ENCODE peak calls at places on chromosome 14, in six cellular contexts. One of them, this sample, is unnamed.

GRCh38 chr14:99349721-99350495 is 77.9 kb upstream of the BCL11B start:
- DNase-seq in A549: no peak
- DNase-seq in sigmoid colon: no peak
- DNase-seq in mucosa of descending colon: no peak
- DNase-seq in thoracic aorta: no peak
- DNase-seq in tibial artery: no peak
- DNase-seq in this sample: no peak

GRCh38 chr14:68520637-68521556 is 272.0 kb downstream of the ZFP36L1 start:
- DNase-seq in mucosa of descending colon: peak; percentile 43
- DNase-seq in A549: peak; percentile 62
- DNase-seq in sigmoid colon: no peak
- DNase-seq in thoracic aorta: no peak
- DNase-seq in tibial artery: no peak
- DNase-seq in this sample: no peak

GRCh38 chr14:92439551-92440344 is 73.8 kb upstream of the RIN3 start:
- DNase-seq in sigmoid colon: no peak
- DNase-seq in tibial artery: no peak
- DNase-seq in A549: no peak
- DNase-seq in thoracic aorta: no peak
- DNase-seq in mucosa of descending colon: no peak
- DNase-seq in this sample: peak; percentile 72

GRCh38 chr14:95462491-95462890 is 54.0 kb downstream of the SYNE3 start:
- DNase-seq in thoracic aorta: no peak
- DNase-seq in sigmoid colon: no peak
- DNase-seq in mucosa of descending colon: no peak
- DNase-seq in tibial artery: no peak
- DNase-seq in A549: no peak
- DNase-seq in this sample: no peak

GRCh38 chr14:104545151-104545931 is 34.2 kb upstream of the C14orf180 start:
- DNase-seq in tibial artery: no peak
- DNase-seq in A549: no peak
- DNase-seq in mucosa of descending colon: no peak
- DNase-seq in sigmoid colon: peak; percentile 55
- DNase-seq in thoracic aorta: no peak
- DNase-seq in this sample: no peak

GRCh38 chr14:59055439-59056045 is 132.9 kb upstream of the DAAM1 start:
- DNase-seq in sigmoid colon: no peak
- DNase-seq in mucosa of descending colon: peak; percentile 67
- DNase-seq in thoracic aorta: no peak
- DNase-seq in tibial artery: no peak
- DNase-seq in A549: peak; percentile 28
- DNase-seq in this sample: peak; percentile 13

GRCh38 chr14:53306926-53307325 is 153.8 kb upstream of the DDHD1 start:
- DNase-seq in A549: no peak
- DNase-seq in mucosa of descending colon: no peak
- DNase-seq in tibial artery: no peak
- DNase-seq in sigmoid colon: no peak
- DNase-seq in thoracic aorta: no peak
- DNase-seq in this sample: no peak

GRCh38 chr14:104685216-104685997 is 4.0 kb upstream of the INF2 start:
- DNase-seq in sigmoid colon: no peak
- DNase-seq in A549: peak; percentile 65
- DNase-seq in thoracic aorta: no peak
- DNase-seq in tibial artery: no peak
- DNase-seq in mucosa of descending colon: peak; percentile 4
- DNase-seq in this sample: no peak

GRCh38 chr14:91862417-91862816 is 4.9 kb downstream of the TC2N start:
- DNase-seq in mucosa of descending colon: no peak
- DNase-seq in A549: no peak
- DNase-seq in thoracic aorta: no peak
- DNase-seq in sigmoid colon: no peak
- DNase-seq in tibial artery: no peak
- DNase-seq in this sample: no peak

GRCh38 chr14:33675415-33676130 is 275.3 kb downstream of the EGLN3 start:
- DNase-seq in thoracic aorta: no peak
- DNase-seq in mucosa of descending colon: no peak
- DNase-seq in sigmoid colon: no peak
- DNase-seq in tibial artery: no peak
- DNase-seq in A549: no peak
- DNase-seq in this sample: no peak

GRCh38 chr14:104278214-104278534 is 139.8 kb downstream of the KIF26A start:
- DNase-seq in mucosa of descending colon: no peak
- DNase-seq in thoracic aorta: no peak
- DNase-seq in tibial artery: peak; percentile 33
- DNase-seq in sigmoid colon: no peak
- DNase-seq in A549: no peak
- DNase-seq in this sample: no peak

GRCh38 chr14:68495638-68496114 is 297.2 kb downstream of the ZFP36L1 start:
- DNase-seq in mucosa of descending colon: no peak
- DNase-seq in tibial artery: no peak
- DNase-seq in A549: no peak
- DNase-seq in thoracic aorta: no peak
- DNase-seq in sigmoid colon: no peak
- DNase-seq in this sample: no peak

GRCh38 chr14:100004392-100004791 is 60.8 kb upstream of the EVL start:
- DNase-seq in thoracic aorta: no peak
- DNase-seq in A549: peak; percentile 51
- DNase-seq in mucosa of descending colon: no peak
- DNase-seq in sigmoid colon: no peak
- DNase-seq in tibial artery: no peak
- DNase-seq in this sample: no peak

GRCh38 chr14:69637503-69638030 is 26.2 kb downstream of the SUSD6 start:
- DNase-seq in sigmoid colon: peak; percentile 72
- DNase-seq in tibial artery: no peak
- DNase-seq in mucosa of descending colon: peak; percentile 64
- DNase-seq in A549: no peak
- DNase-seq in thoracic aorta: no peak
- DNase-seq in this sample: peak; percentile 41

GRCh38 chr14:75835156-75836141 is 146.3 kb downstream of the TGFB3 start:
- DNase-seq in A549: no peak
- DNase-seq in sigmoid colon: no peak
- DNase-seq in mucosa of descending colon: no peak
- DNase-seq in thoracic aorta: no peak
- DNase-seq in tibial artery: no peak
- DNase-seq in this sample: no peak

GRCh38 chr14:32986791-32987545 is 48.3 kb downstream of the NPAS3 start:
- DNase-seq in mucosa of descending colon: no peak
- DNase-seq in tibial artery: no peak
- DNase-seq in thoracic aorta: no peak
- DNase-seq in A549: no peak
- DNase-seq in sigmoid colon: no peak
- DNase-seq in this sample: peak; percentile 16

GRCh38 chr14:78997811-78998210 is 827.6 kb downstream of the NRXN3 start:
- DNase-seq in tibial artery: no peak
- DNase-seq in sigmoid colon: peak; percentile 81
- DNase-seq in thoracic aorta: no peak
- DNase-seq in mucosa of descending colon: peak; percentile 29
- DNase-seq in A549: no peak
- DNase-seq in this sample: no peak

GRCh38 chr14:25988536-25988935 is 609.3 kb downstream of the NOVA1 start:
- DNase-seq in mucosa of descending colon: peak; percentile 12
- DNase-seq in A549: no peak
- DNase-seq in tibial artery: no peak
- DNase-seq in sigmoid colon: no peak
- DNase-seq in thoracic aorta: no peak
- DNase-seq in this sample: no peak

GRCh38 chr14:88242426-88242825 is 80.6 kb downstream of the KCNK10 start:
- DNase-seq in A549: no peak
- DNase-seq in tibial artery: no peak
- DNase-seq in mucosa of descending colon: no peak
- DNase-seq in thoracic aorta: no peak
- DNase-seq in sigmoid colon: no peak
- DNase-seq in this sample: no peak

GRCh38 chr14:34220921-34221320 is 241.1 kb downstream of the SPTSSA start:
- DNase-seq in A549: no peak
- DNase-seq in tibial artery: no peak
- DNase-seq in sigmoid colon: no peak
- DNase-seq in mucosa of descending colon: no peak
- DNase-seq in thoracic aorta: no peak
- DNase-seq in this sample: no peak

GRCh38 chr14:29077916-29078315 is 311.3 kb downstream of the FOXG1 start:
- DNase-seq in sigmoid colon: no peak
- DNase-seq in A549: no peak
- DNase-seq in tibial artery: no peak
- DNase-seq in mucosa of descending colon: no peak
- DNase-seq in thoracic aorta: no peak
- DNase-seq in this sample: no peak

GRCh38 chr14:34699873-34700621 is 14.3 kb downstream of the CFL2 start:
- DNase-seq in thoracic aorta: no peak
- DNase-seq in mucosa of descending colon: no peak
- DNase-seq in A549: peak; percentile 90
- DNase-seq in sigmoid colon: no peak
- DNase-seq in tibial artery: no peak
- DNase-seq in this sample: no peak

GRCh38 chr14:105088812-105089745 is 23.8 kb upstream of the GPR132 start:
- DNase-seq in thoracic aorta: no peak
- DNase-seq in mucosa of descending colon: no peak
- DNase-seq in A549: peak; percentile 65
- DNase-seq in sigmoid colon: peak; percentile 66
- DNase-seq in tibial artery: peak; percentile 68
- DNase-seq in this sample: no peak

GRCh38 chr14:95478309-95478708 is 38.1 kb downstream of the SYNE3 start:
- DNase-seq in tibial artery: no peak
- DNase-seq in A549: no peak
- DNase-seq in sigmoid colon: no peak
- DNase-seq in thoracic aorta: no peak
- DNase-seq in mucosa of descending colon: no peak
- DNase-seq in this sample: no peak

GRCh38 chr14:28348797-28349196 is 417.8 kb upstream of the FOXG1 start:
- DNase-seq in tibial artery: no peak
- DNase-seq in A549: no peak
- DNase-seq in mucosa of descending colon: no peak
- DNase-seq in sigmoid colon: no peak
- DNase-seq in thoracic aorta: no peak
- DNase-seq in this sample: no peak

GRCh38 chr14:80304125-80304766 is 92.9 kb upstream of the DIO2 start:
- DNase-seq in thoracic aorta: no peak
- DNase-seq in A549: no peak
- DNase-seq in tibial artery: no peak
- DNase-seq in mucosa of descending colon: no peak
- DNase-seq in sigmoid colon: no peak
- DNase-seq in this sample: no peak

GRCh38 chr14:103528158-103528511 is 861 bp upstream of the TRMT61A start:
- DNase-seq in mucosa of descending colon: peak; percentile 66
- DNase-seq in A549: no peak
- DNase-seq in tibial artery: peak; percentile 75
- DNase-seq in thoracic aorta: no peak
- DNase-seq in sigmoid colon: peak; percentile 73
- DNase-seq in this sample: no peak

GRCh38 chr14:101828038-101828437 is 66.5 kb downstream of the PPP2R5C start:
- DNase-seq in sigmoid colon: no peak
- DNase-seq in mucosa of descending colon: no peak
- DNase-seq in thoracic aorta: no peak
- DNase-seq in tibial artery: no peak
- DNase-seq in A549: no peak
- DNase-seq in this sample: no peak

GRCh38 chr14:101833045-101833444 is 71.5 kb downstream of the PPP2R5C start:
- DNase-seq in thoracic aorta: no peak
- DNase-seq in A549: no peak
- DNase-seq in sigmoid colon: no peak
- DNase-seq in tibial artery: no peak
- DNase-seq in mucosa of descending colon: no peak
- DNase-seq in this sample: no peak

GRCh38 chr14:101826359-101826758 is 64.8 kb downstream of the PPP2R5C start:
- DNase-seq in sigmoid colon: no peak
- DNase-seq in tibial artery: no peak
- DNase-seq in thoracic aorta: no peak
- DNase-seq in A549: no peak
- DNase-seq in mucosa of descending colon: no peak
- DNase-seq in this sample: no peak

GRCh38 chr14:101827286-101827685 is 65.8 kb downstream of the PPP2R5C start:
- DNase-seq in thoracic aorta: no peak
- DNase-seq in sigmoid colon: no peak
- DNase-seq in tibial artery: no peak
- DNase-seq in A549: no peak
- DNase-seq in mucosa of descending colon: no peak
- DNase-seq in this sample: no peak

GRCh38 chr14:101830271-101830670 is 68.8 kb downstream of the PPP2R5C start:
- DNase-seq in mucosa of descending colon: no peak
- DNase-seq in A549: no peak
- DNase-seq in sigmoid colon: no peak
- DNase-seq in thoracic aorta: no peak
- DNase-seq in tibial artery: no peak
- DNase-seq in this sample: no peak
- H3K4me1 ChIP-seq in mucosa of descending colon: peaks cover 16% of the 10 kb centered on the region
- H3K4me1 ChIP-seq in A549: peaks cover 12% of the 10 kb centered on the region
- H3K4me1 ChIP-seq in sigmoid colon: peaks cover 69% of the 10 kb centered on the region
- H3K4me1 ChIP-seq in thoracic aorta: peaks cover 30% of the 10 kb centered on the region
- H3K4me1 ChIP-seq in tibial artery: peaks cover 7% of the 10 kb centered on the region
- H3K4me1 ChIP-seq in this sample: peaks cover 85% of the 10 kb centered on the region

GRCh38 chr14:86115972-86116371 is 586.0 kb downstream of the FLRT2 start:
- DNase-seq in sigmoid colon: no peak
- DNase-seq in A549: no peak
- DNase-seq in tibial artery: no peak
- DNase-seq in thoracic aorta: no peak
- DNase-seq in mucosa of descending colon: no peak
- DNase-seq in this sample: no peak
- H3K9me3 ChIP-seq in sigmoid colon: peaks cover 2% of the 10 kb centered on the region
- H3K9me3 ChIP-seq in A549: no peaks in the 10 kb centered on the region
- H3K9me3 ChIP-seq in tibial artery: no peaks in the 10 kb centered on the region
- H3K9me3 ChIP-seq in thoracic aorta: no peaks in the 10 kb centered on the region
- H3K9me3 ChIP-seq in mucosa of descending colon: peaks cover 30% of the 10 kb centered on the region
- H3K9me3 ChIP-seq in this sample: peaks cover 12% of the 10 kb centered on the region

GRCh38 chr14:30906752-30907658 is 32.6 kb downstream of the COCH start:
- DNase-seq in sigmoid colon: no peak
- DNase-seq in tibial artery: no peak
- DNase-seq in mucosa of descending colon: no peak
- DNase-seq in A549: peak; percentile 47
- DNase-seq in thoracic aorta: no peak
- DNase-seq in this sample: no peak
- TF ChIP-seq CTCF in sigmoid colon: no peak
- TF ChIP-seq CTCF in tibial artery: no peak
- TF ChIP-seq CTCF in mucosa of descending colon: no peak
- TF ChIP-seq CTCF in A549: peak; percentile 60
- TF ChIP-seq CTCF in thoracic aorta: no peak
- TF ChIP-seq CTCF in this sample: no peak

GRCh38 chr14:21044106-21044618 is 2.0 kb downstream of the RNASE7 start:
- DNase-seq in sigmoid colon: no peak
- DNase-seq in tibial artery: no peak
- DNase-seq in thoracic aorta: no peak
- DNase-seq in A549: no peak
- DNase-seq in mucosa of descending colon: peak; percentile 51
- DNase-seq in this sample: no peak

GRCh38 chr14:21041676-21042433 is at the start of gene RNASE7:
- DNase-seq in mucosa of descending colon: no peak
- DNase-seq in A549: no peak
- DNase-seq in tibial artery: no peak
- DNase-seq in thoracic aorta: no peak
- DNase-seq in sigmoid colon: no peak
- DNase-seq in this sample: no peak

GRCh38 chr14:21042918-21043317 is 756 bp downstream of the RNASE7 start:
- DNase-seq in tibial artery: no peak
- DNase-seq in thoracic aorta: no peak
- DNase-seq in mucosa of descending colon: no peak
- DNase-seq in sigmoid colon: no peak
- DNase-seq in A549: no peak
- DNase-seq in this sample: no peak

GRCh38 chr14:21040370-21040925 is 1.7 kb upstream of the RNASE7 start:
- DNase-seq in thoracic aorta: no peak
- DNase-seq in A549: no peak
- DNase-seq in tibial artery: no peak
- DNase-seq in sigmoid colon: no peak
- DNase-seq in mucosa of descending colon: no peak
- DNase-seq in this sample: no peak

GRCh38 chr14:21043387-21044105 is 1.4 kb downstream of the RNASE7 start:
- DNase-seq in sigmoid colon: no peak
- DNase-seq in tibial artery: no peak
- DNase-seq in thoracic aorta: no peak
- DNase-seq in mucosa of descending colon: no peak
- DNase-seq in A549: no peak
- DNase-seq in this sample: no peak
- H3K4me1 ChIP-seq in sigmoid colon: peaks cover 26% of the 10 kb centered on the region
- H3K4me1 ChIP-seq in tibial artery: peaks cover 13% of the 10 kb centered on the region
- H3K4me1 ChIP-seq in thoracic aorta: peaks cover 15% of the 10 kb centered on the region
- H3K4me1 ChIP-seq in mucosa of descending colon: peaks cover 29% of the 10 kb centered on the region
- H3K4me1 ChIP-seq in A549: no peaks in the 10 kb centered on the region
- H3K4me1 ChIP-seq in this sample: peaks cover 44% of the 10 kb centered on the region

This sample was measured in heart right ventricle.